ENCODE peak calls at places on chromosomes 3 and 15, in four cellular contexts. P is K562, X is A549, E is H1. Z is an unnamed sample.

GRCh38 chr3:71332813-71333212 is 250.7 kb downstream of the FOXP1 start:
- DNase-seq in E (no peak), P (no peak), X (no peak), Z (no peak)

GRCh38 chr3:13013151-13013561 is 60.1 kb downstream of the IQSEC1 start:
- DNase-seq in X (no peak), P (peak), E (no peak), Z (no peak)

GRCh38 chr15:92907229-92907628 is 7.1 kb downstream of the CHD2 start:
- DNase-seq in E (no peak), P (no peak), X (no peak), Z (no peak)

GRCh38 chr3:162602619-162603018 is 1106.0 kb downstream of the OTOL1 start:
- DNase-seq in E (no peak), X (no peak), P (no peak), Z (no peak)

GRCh38 chr3:102741105-102741504 is 306.3 kb downstream of the ZPLD1 start:
- DNase-seq in E (no peak), X (no peak), P (no peak), Z (no peak)

GRCh38 chr3:71753716-71754609 is at the start of gene GPR27:
- DNase-seq in P (no peak), E (peak), X (peak), Z (no peak)

GRCh38 chr3:177106184-177106583 is 91.1 kb downstream of the TBL1XR1 start:
- DNase-seq in E (no peak), X (no peak), P (no peak), Z (no peak)

GRCh38 chr3:134956395-134956794 is 161.3 kb downstream of the EPHB1 start:
- DNase-seq in E (no peak), P (no peak), X (no peak), Z (no peak)

GRCh38 chr15:92807971-92808571 is 92.1 kb upstream of the CHD2 start:
- DNase-seq in E (no peak), X (no peak), P (no peak), Z (no peak)

GRCh38 chr3:131393868-131394267 is 12.3 kb downstream of the NUDT16 start:
- DNase-seq in X (no peak), E (no peak), P (no peak), Z (no peak)

GRCh38 chr3:132519914-132520313 is 77.2 kb upstream of the ACKR4 start:
- DNase-seq in X (no peak), E (no peak), P (no peak), Z (no peak)

GRCh38 chr3:170077406-170077805 is 39.6 kb downstream of the GPR160 start:
- DNase-seq in X (no peak), P (no peak), E (no peak), Z (peak)

GRCh38 chr3:13141991-13142412 is 68.8 kb upstream of the IQSEC1 start:
- DNase-seq in X (no peak), P (peak), E (peak), Z (no peak)

DNA sequence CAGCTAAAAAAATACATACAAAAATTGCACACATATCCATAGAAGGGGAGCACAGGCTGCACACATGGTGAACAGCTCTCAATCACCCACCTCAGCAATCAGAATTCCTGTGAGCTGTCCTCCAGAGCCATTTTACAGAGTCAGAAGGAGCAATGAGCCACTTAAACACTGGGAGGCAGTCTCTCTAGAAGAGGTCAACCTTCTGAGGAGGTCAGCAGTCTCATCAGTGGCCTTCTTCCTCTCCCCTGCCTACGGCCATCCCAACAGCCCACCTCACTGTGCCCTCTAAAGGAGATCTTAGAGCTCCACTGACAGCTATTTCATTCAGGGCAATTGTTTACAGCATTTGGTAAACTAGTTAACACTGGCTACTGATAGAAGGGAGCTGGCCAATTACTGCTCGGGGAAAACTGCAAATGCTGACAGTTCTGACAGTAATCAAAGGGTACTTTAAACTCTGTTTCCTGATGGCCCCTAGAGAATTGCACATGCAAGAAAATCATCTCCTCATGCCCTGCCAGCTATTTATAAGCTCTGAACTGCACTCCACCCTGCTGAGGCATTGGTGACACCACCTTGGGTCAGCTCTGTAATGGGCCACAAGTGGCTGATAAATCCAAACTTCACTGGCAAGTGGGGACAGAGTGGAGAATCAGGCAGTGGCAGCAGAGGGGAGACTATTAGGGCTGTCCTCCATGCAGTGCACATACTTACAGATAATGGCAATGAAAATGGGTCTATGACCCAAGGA is 42.1 kb upstream of the TSPAN3 start:
- DNase-seq in E (peak), X (no peak), P (no peak), Z (no peak)
- TF ChIP-seq RNF2 in E (no peak), X (no peak), P (no peak), Z (no peak)

GRCh38 chr3:111738238-111738637 is 120.8 kb upstream of the PHLDB2 start:
- DNase-seq in E (no peak), P (no peak), X (no peak), Z (no peak)

GRCh38 chr3:111738790-111739189 is 120.3 kb upstream of the PHLDB2 start:
- DNase-seq in P (no peak), E (no peak), X (no peak), Z (no peak)

GRCh38 chr3:111737056-111737711 is 121.9 kb upstream of the PHLDB2 start:
- DNase-seq in P (no peak), X (no peak), E (no peak), Z (no peak)

GRCh38 chr3:111737712-111738097 is 121.4 kb upstream of the PHLDB2 start:
- DNase-seq in P (no peak), X (no peak), E (no peak), Z (peak)

DNA sequence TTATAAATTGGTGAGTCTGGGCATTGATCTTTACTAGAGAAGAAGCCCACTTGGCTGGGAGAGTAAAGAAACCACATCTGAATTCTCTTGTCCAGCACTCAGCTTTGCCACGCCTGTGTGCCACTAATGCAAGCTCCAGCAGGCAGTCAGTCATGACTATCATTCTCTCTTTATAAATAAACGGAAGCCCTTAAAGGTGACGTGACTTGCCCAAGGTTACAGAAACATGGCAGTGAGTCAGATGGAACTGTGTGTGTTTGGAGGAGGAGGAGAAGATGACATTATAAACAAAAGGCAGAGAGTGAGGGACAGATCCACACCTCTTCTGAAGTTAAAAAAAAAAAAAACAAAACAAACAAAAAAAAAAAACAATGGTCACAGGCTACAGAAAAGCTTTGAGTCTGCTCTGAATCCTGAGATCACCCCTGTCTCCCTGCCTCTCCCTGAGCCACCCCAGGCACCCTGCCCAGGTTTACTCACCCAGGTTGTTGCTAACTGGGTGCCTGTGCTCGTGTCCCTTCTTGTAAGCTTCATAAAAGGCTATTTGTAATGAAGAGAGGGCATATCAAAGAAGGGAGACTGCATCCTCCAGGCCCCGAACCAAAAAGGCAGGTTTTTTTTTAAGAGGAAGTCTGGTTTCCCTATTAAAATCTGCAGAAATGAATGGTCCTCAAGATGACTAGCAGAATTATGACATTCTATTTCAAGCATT is 119.7 kb upstream of the PHLDB2 start:
- DNase-seq in X (peak), E (no peak), P (no peak), Z (peak)
- TF ChIP-seq RNF2 in X (no peak), E (no peak), P (no peak), Z (no peak)

GRCh38 chr15:31302778-31303433 is 23.7 kb upstream of the KLF13 start:
- DNase-seq in P (no peak), E (peak), X (no peak), Z (no peak)
- TF ChIP-seq RNF2 in P (no peak), E (no peak), X (no peak), Z (no peak)

GRCh38 chr3:184192889-184193288 is 6.9 kb downstream of the ABCF3 start:
- DNase-seq in X (no peak), P (no peak), E (no peak), Z (no peak)
- TF ChIP-seq RNF2 in X (no peak), P (no peak), E (no peak), Z (no peak)

DNA sequence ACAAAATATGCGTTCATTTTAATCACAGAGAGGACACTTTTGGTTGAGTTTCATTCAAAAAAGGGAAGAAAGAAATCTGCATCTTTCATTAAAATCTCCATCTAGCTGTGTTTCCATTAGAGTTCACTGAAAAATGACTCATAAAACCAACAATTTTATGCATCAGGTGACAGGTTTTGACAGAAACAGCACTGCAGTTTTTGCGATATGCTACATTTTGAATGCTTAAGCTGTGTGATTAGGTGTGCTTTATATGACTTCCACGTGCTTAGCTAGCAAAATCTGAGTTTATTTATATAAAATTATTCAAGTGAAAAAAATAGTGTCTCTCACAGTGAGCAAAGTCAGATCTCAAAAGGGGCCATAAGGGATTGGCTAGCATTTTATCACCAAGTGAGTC is 409.6 kb downstream of the ROBO2 start:
- DNase-seq in E (no peak), P (no peak), X (no peak), Z (no peak)
- TF ChIP-seq RNF2 in E (no peak), P (no peak), X (no peak), Z (no peak)

GRCh38 chr3:169041677-169042171 is 621.8 kb downstream of the MECOM start:
- DNase-seq in P (no peak), E (no peak), X (peak), Z (peak)
- TF ChIP-seq RNF2 in P (no peak), E (no peak), X (no peak), Z (no peak)

GRCh38 chr15:90760661-90761232 is 43.6 kb downstream of the BLM start:
- DNase-seq in P (no peak), X (no peak), E (no peak), Z (no peak)
- TF ChIP-seq RNF2 in P (no peak), X (no peak), E (no peak), Z (no peak)

GRCh38 chr3:122415104-122415744 is 638 bp downstream of the WDR5B start:
- DNase-seq in E (peak), P (peak), X (peak), Z (peak)
- TF ChIP-seq RNF2 in E (no peak), P (no peak), X (no peak), Z (no peak)

DNA sequence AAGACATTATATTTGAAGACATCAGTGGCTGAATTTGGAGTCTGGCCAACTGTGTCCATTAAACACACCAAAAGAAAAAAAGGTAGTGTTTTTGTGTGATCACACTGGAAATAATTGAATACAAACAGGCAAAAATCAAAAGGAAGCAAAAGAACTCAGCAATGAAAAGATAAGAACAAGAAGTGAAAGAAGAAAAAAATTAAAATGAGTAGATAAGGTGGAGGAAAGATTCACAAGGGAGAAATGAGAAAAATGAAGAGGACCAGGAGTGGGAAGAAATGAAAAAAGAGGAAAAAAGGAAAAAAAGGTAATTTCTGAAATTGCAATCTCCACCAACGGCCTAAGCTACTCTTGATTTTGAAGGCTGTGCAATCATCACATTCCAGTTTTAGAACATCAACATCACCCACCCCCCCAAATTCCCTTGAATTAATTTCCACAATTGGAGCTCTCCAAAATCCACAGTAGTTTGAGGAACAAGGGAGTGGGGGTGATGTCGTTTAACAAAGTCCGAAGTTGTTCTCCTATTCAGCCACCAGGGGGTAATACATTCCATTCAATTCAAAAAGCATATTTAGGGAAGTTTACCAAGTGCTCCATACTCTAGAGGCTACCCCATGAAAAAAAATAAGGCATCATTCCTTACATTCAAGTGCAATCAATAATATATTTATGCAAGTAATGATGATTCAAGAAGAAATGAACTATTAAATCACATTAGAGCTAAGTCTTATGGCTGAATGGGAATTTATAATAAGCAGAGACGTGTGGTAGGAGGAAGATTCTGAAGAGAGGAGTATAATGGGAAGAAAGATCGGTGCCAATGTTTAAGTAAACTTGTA is 37.4 kb downstream of the ZNF860 start:
- DNase-seq in E (no peak), X (peak), P (peak), Z (peak)
- TF ChIP-seq RNF2 in E (no peak), X (no peak), P (no peak), Z (no peak)